ENCODE peak calls at places on chromosome X, in ten cellular contexts. N, H, M, J, W, Y, S, A, E and Q are unnamed samples.

GRCh38 chrX:2500681-2501151 is at the start of the genes DHRSX and ZBED1:
- DNase-seq in N (no peak), H (no peak), M (peak; percentile 61), J (no peak), W (peak; percentile 29), Y (peak; percentile 53), S (no peak), A (no peak), E (peak; percentile 62), Q (no peak)

GRCh38 chrX:27251369-27251768 is 211.8 kb downstream of the PPP4R3C start:
- DNase-seq in N (no peak), H (no peak), M (no peak), J (no peak), W (no peak), Y (no peak), S (no peak), A (no peak), E (no peak), Q (no peak)

GRCh38 chrX:11611161-11611560 is 54.6 kb downstream of the ARHGAP6 start:
- DNase-seq in N (no peak), H (no peak), M (no peak), J (no peak), W (no peak), Y (no peak), S (no peak), A (no peak), E (no peak), Q (no peak)

GRCh38 chrX:9611436-9612145 is 146.7 kb downstream of the TBL1X start:
- DNase-seq in N (no peak), H (no peak), M (no peak), J (no peak), W (no peak), Y (no peak), S (no peak), A (no peak), E (no peak), Q (no peak)

GRCh38 chrX:38639730-38640129 is 78.4 kb downstream of the TSPAN7 start:
- DNase-seq in N (no peak), H (no peak), M (no peak), J (no peak), W (no peak), Y (no peak), S (no peak), A (no peak), E (no peak), Q (no peak)

GRCh38 chrX:74343970-74344622 is 40.1 kb downstream of the ZCCHC13 start:
- DNase-seq in N (no peak), H (peak; percentile 15), M (no peak), J (peak; percentile 82), W (peak; percentile 13), Y (no peak), S (peak; percentile 71), A (peak; percentile 94), E (no peak), Q (peak; percentile 81)

GRCh38 chrX:108362026-108362425 is 76.2 kb downstream of the COL4A6 start:
- DNase-seq in N (no peak), H (no peak), M (no peak), J (no peak), W (no peak), Y (no peak), S (no peak), A (no peak), E (no peak), Q (no peak)

GRCh38 chrX:41692162-41692749 is 3.5 kb downstream of the GPR34 start:
- DNase-seq in N (no peak), H (no peak), M (no peak), J (no peak), W (no peak), Y (no peak), S (no peak), A (no peak), E (no peak), Q (no peak)

DNA sequence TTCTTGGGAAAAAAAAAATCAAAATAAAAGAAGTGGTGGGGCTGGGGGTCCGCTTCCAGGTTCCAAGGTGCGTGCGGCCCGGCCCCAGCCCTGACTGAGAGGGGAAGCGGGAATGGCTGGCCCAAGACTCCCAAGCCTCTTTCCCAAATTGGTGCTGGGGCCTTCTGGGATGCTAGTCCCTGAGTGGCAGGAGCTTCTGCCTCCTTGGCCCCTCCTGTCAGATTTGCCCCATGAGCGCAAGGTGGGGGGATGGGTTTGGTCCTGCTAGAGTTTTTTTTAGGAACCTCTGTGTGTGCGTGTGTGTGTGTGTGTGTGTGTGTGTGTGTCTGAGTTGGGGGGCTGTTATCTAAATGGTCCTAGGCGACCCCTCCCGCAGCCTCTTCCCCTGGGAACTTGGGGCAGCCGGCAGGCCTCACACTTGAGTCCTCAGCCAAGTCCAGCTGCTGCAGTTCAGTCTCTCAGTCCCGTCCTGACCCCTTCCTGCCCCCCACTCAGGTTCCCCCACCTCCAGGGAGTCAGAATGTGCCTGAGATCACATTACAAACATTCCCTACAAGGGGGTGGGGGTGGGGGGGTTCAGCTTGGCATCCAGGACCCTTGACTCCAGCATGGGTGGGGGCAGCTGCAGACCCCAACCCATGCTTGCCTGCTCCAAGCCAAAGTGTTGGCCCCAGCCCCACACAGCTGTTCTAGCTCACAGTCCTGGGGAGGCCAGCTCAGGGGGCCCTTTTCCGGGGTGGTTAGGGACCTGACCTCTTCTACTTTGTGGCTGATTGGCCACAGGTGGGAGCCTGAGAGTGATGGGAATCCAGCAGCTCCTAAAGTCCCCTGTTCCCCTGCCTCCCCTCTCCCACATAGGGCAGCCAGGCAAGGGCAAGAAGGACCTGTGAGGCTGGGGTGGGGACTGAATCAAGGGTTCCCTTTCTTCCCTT is 4.0 kb downstream of the EFNB1 start:
- DNase-seq in N (no peak), H (no peak), M (no peak), J (no peak), W (no peak), Y (no peak), S (no peak), A (no peak), E (no peak), Q (no peak)
- H3K27ac ChIP-seq in N (peak overlapping the region; percentile 59), H (peak overlapping the region; percentile 35), M (no peak overlapping the region), J (peak overlapping the region; percentile 39), W (no peak overlapping the region), Y (no peak overlapping the region), S (no peak overlapping the region), A (peak overlapping the region; percentile 54), E (no peak overlapping the region), Q (peak overlapping the region; percentile 87)

GRCh38 chrX:46582964-46583363 is 9.4 kb downstream of the CHST7 start:
- DNase-seq in N (no peak), H (peak; percentile 4), M (no peak), J (peak; percentile 81), W (no peak), Y (no peak), S (no peak), A (no peak), E (no peak), Q (peak; percentile 60)

GRCh38 chrX:46579250-46579649 is 5.7 kb downstream of the CHST7 start:
- DNase-seq in N (no peak), H (no peak), M (no peak), J (no peak), W (no peak), Y (no peak), S (no peak), A (no peak), E (no peak), Q (no peak)

GRCh38 chrX:46580613-46581012 is 7.0 kb downstream of the CHST7 start:
- DNase-seq in N (no peak), H (no peak), M (no peak), J (no peak), W (no peak), Y (no peak), S (no peak), A (no peak), E (no peak), Q (no peak)

GRCh38 chrX:46587158-46587557 is 13.6 kb downstream of the CHST7 start:
- DNase-seq in N (no peak), H (no peak), M (no peak), J (no peak), W (no peak), Y (no peak), S (no peak), A (no peak), E (no peak), Q (no peak)

DNA sequence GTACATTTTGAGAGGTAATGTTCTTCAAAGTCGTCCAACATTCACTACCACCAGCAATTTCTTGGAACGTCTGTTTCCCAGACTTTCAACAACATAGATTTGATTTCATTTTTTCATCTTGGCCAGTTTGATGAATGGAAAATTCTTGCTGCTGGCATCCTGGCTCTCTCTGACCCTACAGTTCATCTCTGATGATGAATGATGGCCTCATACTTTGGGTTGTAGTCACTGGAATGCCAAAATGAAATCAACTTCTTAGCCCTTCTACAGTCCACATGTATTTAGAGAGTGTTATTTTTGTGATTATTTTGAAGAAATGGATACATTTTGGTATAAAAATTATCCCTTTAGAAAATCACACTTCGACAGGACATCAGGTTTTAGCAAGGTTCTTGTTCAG is 8.8 kb downstream of the CHST7 start:
- DNase-seq in N (no peak), H (no peak), M (no peak), J (no peak), W (no peak), Y (no peak), S (no peak), A (no peak), E (no peak), Q (no peak)
- H3K27ac ChIP-seq in N (peak overlapping the region; percentile 26), H (no peak overlapping the region), M (no peak overlapping the region), J (peak overlapping the region; percentile 92), W (no peak overlapping the region), Y (no peak overlapping the region), S (no peak overlapping the region), A (no peak overlapping the region), E (no peak overlapping the region), Q (peak overlapping the region; percentile 93)

DNA sequence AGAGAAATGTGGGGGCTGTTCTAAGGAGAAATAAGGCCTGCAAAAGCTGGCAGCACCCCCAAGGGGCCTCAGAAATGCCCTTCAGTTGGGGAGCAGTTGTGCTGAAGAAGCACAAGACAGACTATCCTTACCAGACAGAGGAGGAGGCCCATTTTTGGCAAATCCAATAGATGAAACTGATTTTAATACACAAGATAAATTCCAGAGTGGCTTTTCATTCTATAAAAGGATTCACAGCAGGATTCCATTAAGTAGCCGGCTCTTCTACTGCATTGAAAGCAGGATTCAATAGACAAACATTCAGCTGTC is 8.1 kb downstream of the SEPTIN6 start:
- DNase-seq in N (no peak), H (no peak), M (no peak), J (no peak), W (no peak), Y (no peak), S (no peak), A (no peak), E (no peak), Q (no peak)
- H3K27ac ChIP-seq in N (peak overlapping the region; percentile 77), H (peak overlapping the region; percentile 15), M (no peak overlapping the region), J (no peak overlapping the region), W (peak overlapping the region; percentile 79), Y (no peak overlapping the region), S (no peak overlapping the region), A (no peak overlapping the region), E (peak overlapping the region; percentile 95), Q (no peak overlapping the region)

DNA sequence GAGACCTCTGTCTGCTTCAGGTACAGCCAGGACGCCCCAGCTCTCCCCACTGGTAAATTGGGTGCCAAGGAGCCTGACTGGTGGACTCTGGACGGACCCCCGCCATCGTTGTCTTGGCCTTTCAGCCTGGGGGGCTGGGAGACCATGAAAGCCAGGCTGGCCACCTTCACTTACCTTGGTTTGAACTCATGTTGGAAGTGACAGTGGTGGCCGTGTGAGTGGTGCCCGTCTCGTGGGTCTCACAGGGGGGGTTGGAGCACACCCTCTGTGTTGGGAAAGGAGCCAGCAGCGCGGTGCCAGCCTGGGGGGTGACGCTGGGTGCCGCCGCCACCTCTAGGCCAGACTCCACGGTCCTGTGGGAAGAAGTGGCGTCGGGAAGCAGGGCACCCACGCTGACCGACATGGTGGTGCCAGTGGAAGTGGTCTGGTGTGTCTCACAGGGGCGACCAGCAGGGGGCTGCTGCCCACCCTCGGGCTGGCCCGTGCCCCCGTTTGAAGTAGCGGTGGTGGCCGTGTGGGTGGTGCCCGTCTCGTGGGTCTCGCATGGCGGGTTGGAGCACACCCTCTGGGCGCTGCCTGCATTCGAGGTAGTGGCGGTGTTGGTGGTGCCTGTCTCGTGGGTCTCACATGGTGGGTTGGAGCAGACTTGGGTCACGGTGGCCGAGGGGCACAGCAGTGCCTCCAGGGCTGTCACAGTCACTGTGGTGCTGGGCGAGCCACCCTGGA is 9.6 kb upstream of the RENBP start:
- DNase-seq in N (no peak), H (no peak), M (no peak), J (no peak), W (no peak), Y (peak; percentile 40), S (no peak), A (no peak), E (no peak), Q (no peak)
- H3K27ac ChIP-seq in N (peak overlapping the region; percentile 53), H (peak overlapping the region; percentile 53), M (no peak overlapping the region), J (no peak overlapping the region), W (no peak overlapping the region), Y (no peak overlapping the region), S (no peak overlapping the region), A (no peak overlapping the region), E (no peak overlapping the region), Q (no peak overlapping the region)